ENCODE peak calls at places on chromosomes 7 and 10, in five cellular contexts. G is Caco-2, Q is sigmoid colon, X is WERI-Rb-1, O is right lobe of liver. A is an unnamed sample.

GRCh38 chr7:100683659-100684533 is 10.2 kb downstream of the GIGYF1 start:
- DNase-seq in G (no peak), O (no peak), X (no peak), Q (no peak), A (no peak)

GRCh38 chr10:68052463-68052862 is 22.6 kb downstream of the HERC4 start:
- DNase-seq in X (no peak), O (no peak), G (no peak), Q (no peak), A (no peak)

GRCh38 chr7:32868116-32868515 is 23.4 kb downstream of the KBTBD2 start:
- DNase-seq in O (no peak), X (no peak), G (no peak), Q (no peak), A (no peak)

GRCh38 chr7:75536491-75536890 is 44.4 kb downstream of the SPDYE5 start:
- DNase-seq in G (no peak), O (no peak), Q (peak), X (no peak), A (no peak)

GRCh38 chr10:108789911-108790310 is 1133.4 kb downstream of the XPNPEP1 start:
- DNase-seq in G (no peak), X (no peak), O (no peak), Q (no peak), A (peak)

GRCh38 chr10:131972474-131973071 is 9.2 kb downstream of the BNIP3 start:
- DNase-seq in Q (peak), X (no peak), G (no peak), O (peak), A (no peak)

GRCh38 chr10:88983206-88983605 is 7.4 kb upstream of the FAS start:
- DNase-seq in G (no peak), O (no peak), Q (no peak), X (no peak), A (no peak)

GRCh38 chr7:117606132-117606531 is 126.3 kb downstream of the CFTR start:
- DNase-seq in O (no peak), G (no peak), X (no peak), Q (no peak), A (no peak)

GRCh38 chr10:29998142-29998808 is 61.1 kb downstream of the JCAD start:
- DNase-seq in O (peak), Q (peak), X (peak), G (peak), A (peak)

GRCh38 chr7:144818516-144818915 is 17.3 kb downstream of the TPK1 start:
- DNase-seq in G (no peak), O (no peak), X (no peak), Q (no peak), A (no peak)

GRCh38 chr10:60524541-60524940 is 134.9 kb upstream of the ANK3 start:
- DNase-seq in X (no peak), Q (no peak), O (no peak), G (no peak), A (peak)

GRCh38 chr7:99493823-99494222 is 6.3 kb downstream of the ZNF394 start:
- DNase-seq in Q (no peak), O (no peak), G (no peak), X (no peak), A (no peak)

GRCh38 chr7:113444281-113444680 is 325.9 kb upstream of the SMIM30 start:
- DNase-seq in G (no peak), O (no peak), Q (no peak), X (no peak), A (no peak)

GRCh38 chr10:4733843-4734224 is 92.2 kb upstream of the AKR1E2 start:
- DNase-seq in O (no peak), X (no peak), G (no peak), Q (no peak), A (no peak)

GRCh38 chr10:46018453-46019169 is 11.8 kb downstream of the NCOA4 start:
- DNase-seq in G (no peak), X (no peak), O (no peak), Q (no peak), A (no peak)

GRCh38 chr7:1977876-1978441 is 254.8 kb downstream of the MAD1L1 start:
- DNase-seq in G (no peak), X (no peak), Q (no peak), O (peak), A (no peak)

GRCh38 chr7:1981201-1981877 is 251.4 kb downstream of the MAD1L1 start:
- DNase-seq in Q (no peak), G (no peak), O (peak), X (no peak), A (no peak)

GRCh38 chr7:1978656-1979590 is 253.8 kb downstream of the MAD1L1 start:
- DNase-seq in G (no peak), O (peak), X (no peak), Q (no peak), A (no peak)

GRCh38 chr7:1981878-1982230 is 250.9 kb downstream of the MAD1L1 start:
- DNase-seq in Q (no peak), O (peak), G (no peak), X (no peak), A (no peak)

DNA sequence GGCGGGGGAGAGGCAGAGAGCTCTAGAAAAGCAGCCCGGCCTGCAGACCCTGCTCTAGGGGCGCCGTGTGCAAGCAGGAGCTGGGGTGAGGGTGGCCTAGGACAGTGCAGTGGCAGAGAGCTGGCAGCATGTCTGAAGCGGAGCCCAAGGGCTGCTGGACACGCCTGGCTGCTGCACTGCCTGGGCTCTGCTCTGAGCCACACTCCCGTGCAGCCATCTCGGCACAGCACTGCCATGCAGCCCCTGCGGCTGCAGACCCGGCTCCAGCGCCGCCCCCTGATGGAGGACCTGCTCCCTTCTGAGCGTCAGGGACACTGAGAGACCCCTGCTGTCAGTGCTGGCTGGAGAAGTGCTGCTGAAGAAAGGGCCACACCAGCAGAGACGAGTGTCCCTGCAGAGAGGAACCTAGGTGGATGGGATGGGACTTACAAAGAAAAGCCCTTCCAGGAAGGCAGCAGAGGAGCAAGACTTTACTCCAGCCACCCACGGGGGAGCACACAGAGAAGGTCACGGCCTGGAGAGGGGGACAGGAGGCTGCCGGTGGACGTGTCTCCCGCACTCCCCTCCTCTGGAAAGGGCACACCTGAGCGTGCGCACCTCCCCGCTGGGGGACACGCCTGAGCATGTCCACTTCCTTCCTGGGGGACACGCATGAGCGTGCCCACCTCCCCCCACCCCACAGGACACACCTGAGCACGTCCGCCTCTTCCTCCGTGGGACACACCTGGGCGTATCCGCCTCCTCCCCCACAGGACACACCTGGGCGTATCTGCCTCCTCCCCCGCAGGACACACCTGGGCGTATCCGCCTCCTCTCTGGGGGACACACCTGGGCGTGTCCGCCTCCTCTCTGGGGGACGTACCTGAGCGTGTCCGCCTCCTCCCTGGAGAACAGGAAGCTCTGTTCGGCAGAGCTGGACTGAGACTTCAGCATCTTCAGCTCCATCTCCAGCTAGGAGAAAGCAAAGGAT is 252.9 kb downstream of the MAD1L1 start:
- DNase-seq in O (peak), X (no peak), Q (no peak), G (no peak), A (no peak)
- TF ChIP-seq CTCF in O (no peak), X (no peak), Q (no peak), G (no peak), A (no peak)

GRCh38 chr10:101357958-101358357 is 4.0 kb downstream of the BTRC start:
- DNase-seq in O (no peak), X (no peak), G (no peak), Q (no peak), A (no peak)

GRCh38 chr10:101354584-101355070 is 662 bp downstream of the BTRC start:
- DNase-seq in X (no peak), G (no peak), Q (no peak), O (no peak), A (no peak)

GRCh38 chr10:101356132-101356531 is 2.2 kb downstream of the BTRC start:
- DNase-seq in O (no peak), X (no peak), Q (no peak), G (no peak), A (no peak)

GRCh38 chr10:101353692-101354583 is at the start of gene BTRC:
- DNase-seq in G (peak), O (peak), X (peak), Q (peak), A (peak)

GRCh38 chr10:101355307-101355706 is 1.3 kb downstream of the BTRC start:
- DNase-seq in G (no peak), X (no peak), O (no peak), Q (no peak), A (no peak)
- H3K4me3 ChIP-seq in G (peak), X (peak), O (peak), Q (no peak), A (peak)

DNA sequence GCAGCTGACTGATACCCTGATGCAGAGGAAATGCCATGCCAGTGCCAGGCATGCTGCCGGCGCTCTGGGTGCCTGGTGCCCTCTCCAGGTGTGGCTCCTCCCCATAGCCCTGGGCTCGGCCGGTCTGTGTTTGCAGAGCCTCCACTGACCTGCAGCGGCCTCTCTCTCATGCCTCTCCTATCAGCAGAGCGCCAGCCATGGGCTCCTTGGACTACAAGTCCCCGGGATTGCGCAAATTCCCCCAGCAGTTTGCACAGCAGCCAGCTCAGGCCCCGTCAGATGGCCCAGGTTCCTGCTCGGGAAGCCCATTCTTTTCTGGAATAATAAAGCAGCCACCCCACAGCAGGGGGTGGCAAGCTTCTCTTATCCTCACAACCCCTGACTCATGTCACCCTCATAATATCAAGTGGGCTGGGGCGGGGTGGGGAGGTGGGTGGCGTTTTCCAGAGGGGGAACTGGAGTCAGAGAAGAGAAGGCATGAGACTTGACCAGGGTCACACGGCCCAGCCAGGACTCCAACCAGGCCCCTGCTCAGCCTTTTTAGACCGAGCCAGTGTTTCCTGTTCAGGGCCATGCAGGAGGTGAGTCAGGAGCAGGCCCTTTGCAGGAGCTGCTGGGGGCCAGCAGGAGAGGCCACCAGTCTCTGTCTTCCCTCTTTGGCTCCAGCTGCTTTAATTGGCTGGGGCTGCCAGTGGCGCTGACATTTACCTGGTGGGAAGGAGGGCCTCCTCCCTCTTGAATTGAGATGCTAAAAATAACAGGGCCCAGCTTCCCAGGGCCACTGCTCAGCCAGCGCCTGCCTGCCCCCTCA is 58.6 kb downstream of the ZMIZ1 start:
- DNase-seq in G (peak), Q (peak), O (peak), X (peak), A (no peak)
- TF ChIP-seq CTCF in G (no peak), Q (no peak), O (peak), X (no peak), A (no peak)

GRCh38 chr7:93117327-93117726 is 452 bp downstream of the SAMD9 start:
- DNase-seq in X (no peak), O (no peak), G (no peak), Q (no peak), A (no peak)

GRCh38 chr7:93115796-93116195 is 2.0 kb downstream of the SAMD9 start:
- DNase-seq in Q (no peak), O (no peak), G (no peak), X (no peak), A (no peak)

GRCh38 chr7:93120981-93121549 is 3.3 kb upstream of the SAMD9 start:
- DNase-seq in X (no peak), G (no peak), O (no peak), Q (no peak), A (no peak)

GRCh38 chr7:93119191-93119905 is 1.6 kb upstream of the SAMD9 start:
- DNase-seq in X (no peak), O (no peak), G (no peak), Q (no peak), A (peak)

DNA sequence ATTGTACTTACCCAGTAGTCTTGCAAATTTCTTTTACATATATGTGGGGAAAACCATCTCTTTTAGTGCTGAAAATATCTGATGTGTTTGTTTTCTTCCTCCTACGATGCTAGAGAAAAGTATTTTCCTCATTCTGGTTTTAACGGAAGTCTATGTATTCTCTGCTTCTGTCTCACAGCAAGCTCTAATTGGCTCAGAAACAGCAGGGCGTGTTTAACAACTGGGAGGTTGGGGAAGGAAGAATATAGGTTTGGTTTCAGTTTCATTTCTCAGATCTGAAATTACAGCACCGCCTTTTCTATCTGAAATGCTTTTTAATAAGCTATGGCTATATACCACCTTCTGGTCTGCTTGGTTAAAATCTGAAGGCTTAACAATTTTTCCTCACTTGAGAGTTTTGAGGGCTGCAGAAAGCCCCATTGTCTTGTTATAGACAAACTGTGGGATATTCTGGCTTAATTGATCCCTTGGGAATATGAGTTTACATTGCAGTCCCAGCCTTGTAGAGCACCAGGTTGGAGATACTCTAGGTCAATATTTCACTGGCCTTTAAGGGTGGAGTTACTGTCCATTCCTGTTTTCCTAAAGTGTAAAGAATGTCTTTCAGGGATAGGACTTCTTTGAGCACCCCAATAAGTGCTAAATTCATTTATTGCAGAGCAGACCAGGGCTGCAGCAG is at the start of gene SAMD9:
- DNase-seq in G (no peak), X (no peak), Q (peak), O (no peak), A (peak)
- H3K4me3 ChIP-seq in G (no peak), X (no peak), Q (peak), O (peak), A (peak)

DNA sequence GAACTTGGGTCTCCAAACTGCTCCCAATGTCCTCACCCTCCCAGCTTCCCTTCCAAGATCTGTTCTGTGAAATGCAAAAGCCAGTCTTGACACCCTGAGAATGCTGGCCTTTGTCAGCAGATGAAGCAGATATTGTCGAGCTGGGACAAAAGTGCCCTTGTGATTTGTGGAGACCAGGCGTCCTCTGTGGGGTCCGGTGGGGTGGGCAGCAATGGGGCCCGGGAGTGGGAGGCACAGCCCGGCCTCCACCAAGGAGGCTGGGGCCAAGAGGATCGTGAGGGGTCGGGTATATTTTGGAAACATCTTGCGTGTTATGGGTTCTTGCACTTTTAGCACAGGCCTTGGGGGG is 81.7 kb upstream of the GTF2IRD1 start:
- DNase-seq in O (no peak), G (no peak), Q (no peak), X (no peak), A (no peak)
- TF ChIP-seq CTCF in O (no peak), G (no peak), Q (no peak), X (no peak), A (no peak)

DNA sequence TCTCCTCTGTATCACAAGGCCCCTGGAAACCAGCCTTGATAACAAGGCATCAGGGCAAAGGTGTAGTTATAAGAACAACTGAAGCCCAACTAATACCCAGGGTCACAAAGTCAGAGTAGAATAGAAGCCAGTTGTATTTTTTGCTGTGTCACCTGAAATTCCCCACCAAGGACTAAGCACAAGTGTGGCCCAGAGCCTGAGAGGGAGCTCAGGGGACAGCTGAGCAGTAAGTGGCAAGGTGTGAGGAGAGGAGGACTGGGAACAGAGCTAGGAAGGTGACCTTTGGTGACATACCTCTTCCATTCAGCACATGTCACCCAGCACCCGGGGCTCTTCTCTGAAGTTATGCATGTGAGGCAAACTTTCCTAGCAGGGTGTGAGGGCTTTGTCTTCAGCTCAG is 179.9 kb downstream of the HECW1 start:
- DNase-seq in O (no peak), Q (no peak), G (no peak), X (no peak), A (no peak)
- H3K4me3 ChIP-seq in O (no peak), Q (no peak), G (no peak), X (no peak), A (no peak)

GRCh38 chr10:54060572-54060971 is 740.5 kb downstream of the PCDH15 start:
- DNase-seq in Q (no peak), G (no peak), O (no peak), X (no peak), A (no peak)

GRCh38 chr10:54065106-54065505 is 735.9 kb downstream of the PCDH15 start:
- DNase-seq in O (no peak), Q (no peak), G (no peak), X (no peak), A (no peak)

GRCh38 chr10:54066646-54067045 is 734.4 kb downstream of the PCDH15 start:
- DNase-seq in G (no peak), X (no peak), Q (no peak), O (no peak), A (no peak)

GRCh38 chr10:54064215-54064614 is 736.8 kb downstream of the PCDH15 start:
- DNase-seq in Q (no peak), G (no peak), O (no peak), X (no peak), A (no peak)

GRCh38 chr10:54063514-54063913 is 737.5 kb downstream of the PCDH15 start:
- DNase-seq in G (no peak), O (peak), Q (no peak), X (no peak), A (no peak)
- TF ChIP-seq CTCF in G (no peak), O (no peak), Q (no peak), X (no peak), A (no peak)

A was measured in astrocyte of the cerebellum.